ENCODE peak calls at places on chromosomes 16 and 17, in eight cellular contexts. H is CD8-positive, alpha-beta memory T cell; S is right cardiac atrium; G is HCT116; F is GM23248; A is OCI-LY7; Y is adrenal gland; U is cardiac muscle cell. W is an unnamed sample.

GRCh38 chr16:75238132-75238852 is 13.1 kb downstream of the BCAR1 start:
- DNase-seq in H (no peak), S (peak; percentile 93), G (no peak), F (peak; percentile 98), A (no peak), Y (peak; percentile 94), U (peak; percentile 92), W (no peak)

GRCh38 chr17:76826290-76827138 is 41.7 kb upstream of the MGAT5B start:
- DNase-seq in H (no peak), S (no peak), G (no peak), F (no peak), A (no peak), Y (no peak), U (no peak), W (no peak)

GRCh38 chr17:77874303-77875050 is 84.0 kb upstream of the TNRC6C start:
- DNase-seq in H (no peak), S (peak; percentile 36), G (no peak), F (no peak), A (no peak), Y (no peak), U (no peak), W (no peak)

GRCh38 chr16:19771796-19772195 is 53.7 kb downstream of the IQCK start:
- DNase-seq in H (no peak), S (no peak), G (no peak), F (no peak), A (no peak), Y (no peak), U (no peak), W (no peak)

GRCh38 chr17:57142925-57143324 is 57.9 kb downstream of the AKAP1 start:
- DNase-seq in H (no peak), S (no peak), G (no peak), F (peak; percentile 44), A (no peak), Y (peak; percentile 16), U (peak; percentile 23), W (no peak)

GRCh38 chr17:33370384-33370783 is 77.3 kb upstream of the ASIC2 start:
- DNase-seq in H (no peak), S (no peak), G (no peak), F (no peak), A (no peak), Y (no peak), U (no peak), W (no peak)

GRCh38 chr17:8905256-8905778 is 37.8 kb upstream of the PIK3R6 start:
- DNase-seq in H (peak; percentile 37), S (no peak), G (no peak), F (no peak), A (no peak), Y (no peak), U (no peak), W (peak; percentile 20)

GRCh38 chr17:36501963-36502362 is 15.5 kb downstream of the ZNHIT3 start:
- DNase-seq in H (no peak), S (no peak), G (no peak), F (no peak), A (no peak), Y (no peak), U (no peak), W (no peak)

GRCh38 chr17:70137451-70138230 is 31.7 kb upstream of the KCNJ2 start:
- DNase-seq in H (no peak), S (no peak), G (no peak), F (peak; percentile 93), A (peak; percentile 5), Y (peak; percentile 76), U (peak; percentile 97), W (no peak)

GRCh38 chr17:69900829-69901228 is 174.2 kb upstream of the KCNJ16 start:
- DNase-seq in H (no peak), S (peak; percentile 53), G (no peak), F (no peak), A (no peak), Y (no peak), U (peak; percentile 8), W (no peak)

GRCh38 chr16:10750793-10751192 is 7.2 kb downstream of the NUBP1 start:
- DNase-seq in H (no peak), S (no peak), G (no peak), F (no peak), A (no peak), Y (no peak), U (no peak), W (no peak)

GRCh38 chr16:25035494-25036405 is 20.6 kb upstream of the ARHGAP17 start:
- DNase-seq in H (no peak), S (no peak), G (no peak), F (no peak), A (no peak), Y (no peak), U (no peak), W (no peak)

GRCh38 chr17:78391843-78392242 is 13.4 kb downstream of the PGS1 start:
- DNase-seq in H (no peak), S (no peak), G (peak; percentile 13), F (peak; percentile 73), A (no peak), Y (peak; percentile 27), U (no peak), W (no peak)

GRCh38 chr16:51509336-51509735 is 358.3 kb upstream of the SALL1 start:
- DNase-seq in H (no peak), S (no peak), G (no peak), F (no peak), A (no peak), Y (no peak), U (no peak), W (no peak)

GRCh38 chr16:78441298-78441697 is 341.8 kb downstream of the WWOX start:
- DNase-seq in H (no peak), S (no peak), G (no peak), F (no peak), A (no peak), Y (no peak), U (no peak), W (no peak)

GRCh38 chr16:4110065-4110464 is 6.2 kb downstream of the ADCY9 start:
- DNase-seq in H (no peak), S (no peak), G (no peak), F (no peak), A (no peak), Y (no peak), U (no peak), W (no peak)

GRCh38 chr16:21100447-21100846 is 50.2 kb downstream of the DNAH3 start:
- DNase-seq in H (no peak), S (no peak), G (peak; percentile 19), F (peak; percentile 78), A (no peak), Y (no peak), U (peak; percentile 75), W (no peak)

GRCh38 chr17:31321481-31321880 is at the start of gene EVI2A:
- DNase-seq in H (peak; percentile 73), S (no peak), G (no peak), F (peak; percentile 80), A (peak; percentile 89), Y (peak; percentile 24), U (peak; percentile 88), W (peak; percentile 91)

GRCh38 chr17:69654981-69655581 is 240.6 kb downstream of the MAP2K6 start:
- DNase-seq in H (no peak), S (no peak), G (no peak), F (peak; percentile 88), A (peak; percentile 84), Y (peak; percentile 3), U (peak; percentile 69), W (no peak)

GRCh38 chr17:67258836-67259468 is 14.0 kb upstream of the HELZ start:
- DNase-seq in H (peak; percentile 49), S (no peak), G (no peak), F (no peak), A (no peak), Y (peak; percentile 41), U (no peak), W (peak; percentile 25)

GRCh38 chr16:27434141-27435051 is 32.4 kb downstream of the IL21R start:
- DNase-seq in H (no peak), S (peak; percentile 24), G (no peak), F (no peak), A (no peak), Y (no peak), U (no peak), W (peak; percentile 43)

GRCh38 chr16:51665599-51665998 is 514.5 kb upstream of the SALL1 start:
- DNase-seq in H (no peak), S (no peak), G (no peak), F (no peak), A (no peak), Y (no peak), U (no peak), W (no peak)

GRCh38 chr17:17570207-17570797 is 21.2 kb downstream of the PEMT start:
- DNase-seq in H (no peak), S (peak; percentile 81), G (no peak), F (peak; percentile 38), A (no peak), Y (peak; percentile 59), U (peak; percentile 34), W (no peak)

GRCh38 chr17:67403065-67403464 is 26.0 kb downstream of the PITPNC1 start:
- DNase-seq in H (no peak), S (no peak), G (no peak), F (no peak), A (no peak), Y (no peak), U (no peak), W (no peak)

GRCh38 chr16:27188633-27189032 is 14.7 kb upstream of the KDM8 start:
- DNase-seq in H (no peak), S (no peak), G (no peak), F (no peak), A (no peak), Y (no peak), U (no peak), W (no peak)

GRCh38 chr16:58051296-58051695 is 25.7 kb downstream of the MMP15 start:
- DNase-seq in H (no peak), S (no peak), G (no peak), F (no peak), A (no peak), Y (no peak), U (no peak), W (no peak)

GRCh38 chr17:28112199-28112995 is 69.9 kb downstream of the NLK start:
- DNase-seq in H (no peak), S (no peak), G (no peak), F (peak; percentile 48), A (no peak), Y (peak; percentile 12), U (peak; percentile 51), W (no peak)

GRCh38 chr16:73615256-73615655 is 567.3 kb upstream of the ZFHX3 start:
- DNase-seq in H (no peak), S (no peak), G (no peak), F (no peak), A (no peak), Y (no peak), U (no peak), W (no peak)
- H3K27ac ChIP-seq in H (no peak overlapping the region), S (no peak overlapping the region), G (no peak overlapping the region), F (no peak overlapping the region), A (no peak overlapping the region), Y (no peak overlapping the region), U (peak overlapping the region; percentile 11), W (no peak overlapping the region)

GRCh38 chr16:89922477-89922883 is 662 bp upstream of the TUBB3 start:
- DNase-seq in H (no peak), S (peak; percentile 90), G (peak; percentile 82), F (peak; percentile 96), A (peak; percentile 60), Y (peak; percentile 99), U (peak; percentile 92), W (peak; percentile 48)
- H3K4me1 ChIP-seq in H (peaks cover 55% of the 10 kb centered on the region), S (no peaks in the 10 kb centered on the region), G (peaks cover 76% of the 10 kb centered on the region), F (peaks cover 39% of the 10 kb centered on the region), A (peaks cover 57% of the 10 kb centered on the region), Y (peaks cover 34% of the 10 kb centered on the region), U (no peaks in the 10 kb centered on the region), W (peaks cover 52% of the 10 kb centered on the region)

GRCh38 chr17:44110823-44111633 is 12.4 kb downstream of the HDAC5 start:
- DNase-seq in H (peak; percentile 27), S (peak; percentile 100), G (no peak), F (peak; percentile 95), A (peak; percentile 62), Y (peak; percentile 98), U (peak; percentile 95), W (peak; percentile 81)
- H3K27ac ChIP-seq in H (no peak overlapping the region), S (peak overlapping the region; percentile 89), G (peak overlapping the region; percentile 66), F (peak overlapping the region; percentile 89), A (peak overlapping the region; percentile 30), Y (peak overlapping the region; percentile 68), U (peak overlapping the region; percentile 82), W (no peak overlapping the region)

GRCh38 chr16:56990407-56991286 is 1.3 kb downstream of the NLRC5 start:
- DNase-seq in H (no peak), S (no peak), G (no peak), F (peak; percentile 34), A (no peak), Y (no peak), U (no peak), W (no peak)
- H3K4me1 ChIP-seq in H (peaks cover 62% of the 10 kb centered on the region), S (no peaks in the 10 kb centered on the region), G (peaks cover 30% of the 10 kb centered on the region), F (peaks cover 29% of the 10 kb centered on the region), A (peaks cover 78% of the 10 kb centered on the region), Y (peaks cover 25% of the 10 kb centered on the region), U (no peaks in the 10 kb centered on the region), W (peaks cover 70% of the 10 kb centered on the region)